ENCODE peak calls at places on chromosome 4, in six cellular contexts. D is activated T-helper 1 cell treated with Interleukin-2 at 50 U/mL for 16 hours; C is CD8-positive, alpha-beta memory T cell; E is right cardiac atrium; S is fibroblast of lung; Q is iPS DF 19.7. O is an unnamed sample.

GRCh38 chr4:88743696-88744095 is 46.1 kb upstream of the NAP1L5 start:
- DNase-seq in D (no peak), Q (no peak), C (no peak), E (no peak), S (peak), O (no peak)

GRCh38 chr4:1350169-1350520 is 3.1 kb downstream of the UVSSA start:
- DNase-seq in C (no peak), E (peak), S (no peak), Q (no peak), D (no peak), O (no peak)

GRCh38 chr4:123952530-123953274 is 556.1 kb downstream of the SPRY1 start:
- DNase-seq in Q (peak), D (no peak), C (no peak), E (no peak), S (peak), O (no peak)

GRCh38 chr4:181046809-181047208 is 1196.4 kb upstream of the TENM3 start:
- DNase-seq in Q (peak), S (no peak), D (no peak), E (no peak), C (no peak), O (no peak)

GRCh38 chr4:2432991-2433530 is 14.3 kb downstream of the CFAP99 start:
- DNase-seq in S (peak), Q (no peak), E (peak), C (no peak), D (no peak), O (peak)

GRCh38 chr4:19372365-19372764 is 879.3 kb upstream of the SLIT2 start:
- DNase-seq in S (no peak), Q (no peak), C (no peak), D (no peak), E (no peak), O (no peak)

GRCh38 chr4:89733936-89734335 is 103.0 kb downstream of the SNCA start:
- DNase-seq in D (no peak), E (no peak), S (no peak), C (no peak), Q (no peak), O (no peak)

GRCh38 chr4:138677651-138678202 is 337.9 kb upstream of the NOCT start:
- DNase-seq in D (no peak), E (no peak), S (no peak), Q (no peak), C (no peak), O (peak)

GRCh38 chr4:53688186-53688790 is 97.0 kb upstream of the LNX1 start:
- DNase-seq in E (no peak), D (no peak), C (no peak), Q (no peak), S (peak), O (no peak)

GRCh38 chr4:82753238-82753637 is 45.4 kb downstream of the SCD5 start:
- DNase-seq in D (no peak), Q (no peak), C (no peak), S (no peak), E (no peak), O (no peak)

GRCh38 chr4:128168701-128169100 is 107.6 kb downstream of the LARP1B start:
- DNase-seq in D (no peak), S (no peak), C (no peak), Q (no peak), E (no peak), O (no peak)

GRCh38 chr4:42357325-42357724 is 40.0 kb upstream of the SHISA3 start:
- DNase-seq in C (no peak), E (no peak), Q (no peak), D (no peak), S (no peak), O (no peak)

GRCh38 chr4:59247032-59247431 is 1953.1 kb upstream of the ADGRL3 start:
- DNase-seq in E (no peak), Q (no peak), D (no peak), C (no peak), S (peak), O (no peak)

GRCh38 chr4:86233681-86234080 is 126.2 kb downstream of the MAPK10 start:
- DNase-seq in C (no peak), Q (no peak), E (no peak), S (no peak), D (no peak), O (peak)

GRCh38 chr4:4270529-4270928 is 19.4 kb downstream of the LYAR start:
- DNase-seq in S (no peak), E (no peak), D (no peak), Q (no peak), C (peak), O (no peak)

GRCh38 chr4:113958766-113959540 is 20.5 kb downstream of the ARSJ start:
- DNase-seq in D (no peak), E (no peak), Q (no peak), C (no peak), S (peak), O (no peak)

O was measured in G401.